ENCODE peak calls at places on chromosome 3, in ten cellular contexts. V is progenitor cell of endocrine pancreas, N is nephron progenitor cell, W is NCI-H2081 treated with DMSO at 0.1 percent for 48 hours, T is ovary, P is AG09319, G is A549, M is left cardiac atrium, Q is colonic mucosa, E is ecto neural progenitor cell. A is an unnamed sample.

GRCh38 chr3:151428386-151428785 is 32.5 kb downstream of the IGSF10 start:
- DNase-seq in Q (no peak), N (no peak), M (no peak), G (no peak), W (no peak), P (no peak), V (no peak), E (no peak), T (no peak), A (no peak)

GRCh38 chr3:197117107-197117506 is 87.5 kb upstream of the MELTF start:
- DNase-seq in T (no peak), M (no peak), N (no peak), G (no peak), V (no peak), P (no peak), Q (no peak), E (no peak), W (no peak), A (no peak)

GRCh38 chr3:110344897-110345767 is 726.5 kb upstream of the NECTIN3 start:
- DNase-seq in W (no peak), E (no peak), P (no peak), G (peak), M (no peak), V (no peak), Q (no peak), N (no peak), T (no peak), A (no peak)

GRCh38 chr3:62041681-62042080 is 331.7 kb downstream of the FEZF2 start:
- DNase-seq in E (no peak), V (no peak), Q (no peak), G (no peak), P (no peak), M (no peak), W (no peak), T (no peak), N (no peak), A (no peak)

GRCh38 chr3:176426371-176426770 is 770.9 kb downstream of the TBL1XR1 start:
- DNase-seq in M (no peak), T (no peak), Q (no peak), E (no peak), P (no peak), V (no peak), W (no peak), N (no peak), G (no peak), A (no peak)

GRCh38 chr3:193885832-193886231 is 250.1 kb upstream of the HES1 start:
- DNase-seq in N (no peak), P (no peak), T (no peak), G (no peak), W (no peak), E (no peak), V (no peak), Q (peak), M (no peak), A (no peak)

GRCh38 chr3:59438492-59438891 is 388.7 kb upstream of the CFAP20DC start:
- DNase-seq in P (no peak), V (no peak), M (no peak), W (no peak), N (no peak), G (no peak), Q (no peak), T (no peak), E (no peak), A (no peak)

GRCh38 chr3:56989434-56990294 is 70.8 kb upstream of the SPATA12 start:
- DNase-seq in M (peak), N (no peak), W (no peak), V (no peak), E (no peak), T (peak), Q (no peak), P (no peak), G (no peak), A (peak)

GRCh38 chr3:153350420-153350819 is 188.4 kb downstream of the RAP2B start:
- DNase-seq in T (no peak), P (no peak), N (no peak), Q (no peak), M (no peak), E (no peak), W (no peak), V (no peak), G (no peak), A (no peak)

GRCh38 chr3:133926736-133927542 is 31.3 kb upstream of the RAB6B start:
- DNase-seq in W (no peak), T (no peak), V (no peak), M (no peak), E (no peak), Q (peak), P (no peak), G (no peak), N (peak), A (no peak)

GRCh38 chr3:195226445-195226844 is 44.5 kb downstream of the XXYLT1 start:
- DNase-seq in V (no peak), Q (no peak), P (no peak), W (no peak), E (no peak), T (no peak), M (no peak), N (no peak), G (no peak), A (no peak)

GRCh38 chr3:9902372-9903237 is at the start of gene IL17RE:
- DNase-seq in M (peak), P (no peak), Q (peak), E (peak), V (no peak), G (no peak), W (no peak), T (no peak), N (no peak), A (no peak)

GRCh38 chr3:194579091-194579606 is 54.1 kb downstream of the TMEM44 start:
- DNase-seq in E (no peak), Q (no peak), T (no peak), M (peak), V (no peak), W (no peak), P (no peak), N (no peak), G (no peak), A (peak)

GRCh38 chr3:149646181-149646766 is 11.6 kb downstream of the WWTR1 start:
- DNase-seq in E (no peak), N (no peak), Q (no peak), T (no peak), G (peak), V (no peak), P (no peak), W (no peak), M (no peak), A (no peak)

GRCh38 chr3:13138566-13139145 is 65.4 kb upstream of the IQSEC1 start:
- DNase-seq in W (no peak), E (peak), V (no peak), T (no peak), M (no peak), Q (no peak), P (no peak), N (no peak), G (no peak), A (no peak)

GRCh38 chr3:193971268-193971751 is 164.6 kb upstream of the HES1 start:
- DNase-seq in G (no peak), T (no peak), V (no peak), E (no peak), M (no peak), N (no peak), Q (peak), W (no peak), P (no peak), A (no peak)

GRCh38 chr3:186365202-186365974 is 3.4 kb upstream of the DGKG start:
- DNase-seq in W (no peak), V (no peak), P (no peak), Q (no peak), T (no peak), M (peak), E (no peak), N (no peak), G (no peak), A (peak)

GRCh38 chr3:36944012-36944640 is 728 bp downstream of the TRANK1 start:
- DNase-seq in E (peak), P (no peak), M (peak), W (no peak), V (peak), G (peak), T (peak), N (peak), Q (peak), A (peak)

GRCh38 chr3:13228584-13228983 is 155.4 kb upstream of the IQSEC1 start:
- DNase-seq in T (no peak), G (no peak), E (no peak), N (no peak), P (no peak), W (no peak), M (no peak), V (no peak), Q (no peak), A (no peak)

GRCh38 chr3:184355261-184356012 is 6.0 kb downstream of the CLCN2 start:
- DNase-seq in Q (no peak), P (no peak), V (no peak), N (no peak), T (no peak), M (no peak), E (no peak), G (no peak), W (no peak), A (no peak)

GRCh38 chr3:13282528-13282985 is 137.6 kb downstream of the NUP210 start:
- DNase-seq in G (no peak), M (no peak), V (no peak), P (no peak), W (no peak), E (no peak), N (peak), Q (no peak), T (no peak), A (no peak)

GRCh38 chr3:182710557-182711157 is 82.6 kb upstream of the ATP11B start:
- DNase-seq in W (no peak), Q (no peak), T (no peak), M (no peak), N (no peak), G (peak), V (no peak), P (no peak), E (no peak), A (no peak)

GRCh38 chr3:75237041-75237775 is 426.9 kb upstream of the FRG2C start:
- DNase-seq in T (no peak), N (no peak), P (no peak), E (no peak), M (no peak), V (no peak), G (no peak), Q (no peak), W (no peak), A (no peak)

GRCh38 chr3:37543692-37544091 is 318.0 kb upstream of the CTDSPL start:
- DNase-seq in P (no peak), N (no peak), M (no peak), V (no peak), Q (no peak), W (no peak), G (no peak), T (no peak), E (no peak), A (no peak)

GRCh38 chr3:95711789-95712188 is 1102.6 kb upstream of the EPHA6 start:
- DNase-seq in P (no peak), T (no peak), W (no peak), N (no peak), V (no peak), M (no peak), E (no peak), Q (no peak), G (no peak), A (no peak)